ENCODE peak calls at places on chromosomes 1 and 21, in four cellular contexts. O is left ventricle myocardium inferior, A is heart left ventricle, P is stomach. F is an unnamed sample.

GRCh38 chr1:9230869-9231533 is 3.6 kb upstream of the H6PD start:
- DNase-seq in O (no peak), A (no peak), P (no peak), F (no peak)

GRCh38 chr1:155005076-155005971 is 2.7 kb downstream of the ZBTB7B start:
- DNase-seq in O (peak; percentile 81), A (peak; percentile 83), P (peak; percentile 87), F (no peak)

GRCh38 chr1:175388286-175388685 is 195.7 kb upstream of the KIAA0040 start:
- DNase-seq in O (no peak), A (no peak), P (no peak), F (no peak)

GRCh38 chr1:36910281-36910725 is 124.0 kb downstream of the GRIK3 start:
- DNase-seq in O (no peak), A (no peak), P (no peak), F (peak; percentile 25)

GRCh38 chr1:41950820-41951219 is 32.1 kb upstream of the HIVEP3 start:
- DNase-seq in O (no peak), A (no peak), P (no peak), F (no peak)

GRCh38 chr1:228887101-228887500 is 151.8 kb downstream of the RHOU start:
- DNase-seq in O (no peak), A (no peak), P (no peak), F (no peak)

GRCh38 chr1:223135176-223135575 is 7.9 kb downstream of the TLR5 start:
- DNase-seq in O (peak; percentile 30), A (no peak), P (no peak), F (no peak)

GRCh38 chr1:55484173-55484572 is 269.0 kb upstream of the USP24 start:
- DNase-seq in O (no peak), A (no peak), P (no peak), F (no peak)

GRCh38 chr1:213619026-213619425 is 368.7 kb upstream of the PROX1 start:
- DNase-seq in O (no peak), A (no peak), P (no peak), F (no peak)

GRCh38 chr1:27403931-27404330 is 11.5 kb downstream of the GPR3 start:
- DNase-seq in O (no peak), A (no peak), P (no peak), F (no peak)

GRCh38 chr1:16026723-16027484 is 5.1 kb downstream of the CLCNKA start:
- DNase-seq in O (no peak), A (no peak), P (peak; percentile 37), F (peak; percentile 69)

GRCh38 chr1:112927462-112927971 is 28.5 kb downstream of the SLC16A1 start:
- DNase-seq in O (no peak), A (no peak), P (no peak), F (no peak)

GRCh38 chr1:87867631-87868030 is 539.0 kb downstream of the LMO4 start:
- DNase-seq in O (no peak), A (no peak), P (no peak), F (no peak)

GRCh38 chr1:25170439-25170838 is 61.9 kb downstream of the SYF2 start:
- DNase-seq in O (no peak), A (no peak), P (no peak), F (no peak)

GRCh38 chr1:160127865-160128523 is 12.4 kb downstream of the ATP1A2 start:
- DNase-seq in O (no peak), A (no peak), P (no peak), F (no peak)

GRCh38 chr1:232553809-232554208 is 76.1 kb downstream of the SIPA1L2 start:
- DNase-seq in O (no peak), A (no peak), P (no peak), F (no peak)

GRCh38 chr1:25683177-25683576 is 66.6 kb downstream of the MAN1C1 start:
- DNase-seq in O (no peak), A (no peak), P (no peak), F (no peak)

GRCh38 chr1:214566158-214567104 is 15.0 kb upstream of the PTPN14 start:
- DNase-seq in O (no peak), A (no peak), P (no peak), F (no peak)

GRCh38 chr1:24558455-24558854 is 2.6 kb downstream of the NCMAP start:
- DNase-seq in O (no peak), A (no peak), P (no peak), F (no peak)

GRCh38 chr1:16148329-16149092 is 7.4 kb downstream of the EPHA2 start:
- DNase-seq in O (no peak), A (no peak), P (no peak), F (no peak)

GRCh38 chr1:31943546-31944184 is 5.5 kb upstream of the PTP4A2 start:
- DNase-seq in O (no peak), A (no peak), P (no peak), F (no peak)

GRCh38 chr1:237884237-237884636 is 6.5 kb downstream of the ZP4 start:
- DNase-seq in O (no peak), A (no peak), P (no peak), F (no peak)

GRCh38 chr1:215119719-215120118 is 37.2 kb downstream of the KCNK2 start:
- DNase-seq in O (no peak), A (no peak), P (no peak), F (no peak)

GRCh38 chr1:50783286-50783685 is 176.8 kb downstream of the FAF1 start:
- DNase-seq in O (no peak), A (no peak), P (no peak), F (no peak)

GRCh38 chr1:203771901-203772301 is 6.9 kb downstream of the LAX1 start:
- DNase-seq in O (no peak), A (no peak), P (no peak), F (no peak)

GRCh38 chr1:183149273-183149672 is 36.8 kb upstream of the LAMC2 start:
- DNase-seq in O (no peak), A (no peak), P (no peak), F (no peak)

GRCh38 chr1:180151508-180151907 is 3.2 kb upstream of the QSOX1 start:
- DNase-seq in O (no peak), A (no peak), P (no peak), F (no peak)

GRCh38 chr1:178388398-178389161 is 108.2 kb downstream of the CLEC20A start:
- DNase-seq in O (no peak), A (no peak), P (no peak), F (no peak)

GRCh38 chr1:23108918-23109533 is 59.6 kb downstream of the LUZP1 start:
- DNase-seq in O (no peak), A (no peak), P (no peak), F (no peak)

GRCh38 chr1:66132324-66132723 is 339.6 kb downstream of the PDE4B start:
- DNase-seq in O (no peak), A (no peak), P (no peak), F (no peak)

GRCh38 chr21:21230672-21231071 is 232.5 kb downstream of the NCAM2 start:
- DNase-seq in O (no peak), A (no peak), P (no peak), F (no peak)

GRCh38 chr1:97069312-97069711 is 347.7 kb downstream of the PTBP2 start:
- DNase-seq in O (no peak), A (no peak), P (no peak), F (no peak)

GRCh38 chr1:44707112-44707881 is 23.7 kb downstream of the RNU5D-1 start:
- DNase-seq in O (no peak), A (no peak), P (no peak), F (no peak)

GRCh38 chr1:176884286-176884685 is 280.2 kb downstream of the ASTN1 start:
- DNase-seq in O (no peak), A (no peak), P (no peak), F (no peak)
- TF ChIP-seq CTCF in O (no peak), A (no peak), P (no peak), F (no peak)

GRCh38 chr1:110153407-110153950 is 3.2 kb downstream of the SLC6A17 start:
- DNase-seq in O (no peak), A (no peak), P (no peak), F (no peak)

GRCh38 chr1:110152133-110152785 is 2.0 kb downstream of the SLC6A17 start:
- DNase-seq in O (no peak), A (no peak), P (no peak), F (no peak)

GRCh38 chr1:110148961-110149360 is 1.3 kb upstream of the SLC6A17 start:
- DNase-seq in O (no peak), A (no peak), P (no peak), F (no peak)

GRCh38 chr1:110150330-110151174 is at the start of gene SLC6A17:
- DNase-seq in O (no peak), A (no peak), P (no peak), F (peak; percentile 81)

DNA sequence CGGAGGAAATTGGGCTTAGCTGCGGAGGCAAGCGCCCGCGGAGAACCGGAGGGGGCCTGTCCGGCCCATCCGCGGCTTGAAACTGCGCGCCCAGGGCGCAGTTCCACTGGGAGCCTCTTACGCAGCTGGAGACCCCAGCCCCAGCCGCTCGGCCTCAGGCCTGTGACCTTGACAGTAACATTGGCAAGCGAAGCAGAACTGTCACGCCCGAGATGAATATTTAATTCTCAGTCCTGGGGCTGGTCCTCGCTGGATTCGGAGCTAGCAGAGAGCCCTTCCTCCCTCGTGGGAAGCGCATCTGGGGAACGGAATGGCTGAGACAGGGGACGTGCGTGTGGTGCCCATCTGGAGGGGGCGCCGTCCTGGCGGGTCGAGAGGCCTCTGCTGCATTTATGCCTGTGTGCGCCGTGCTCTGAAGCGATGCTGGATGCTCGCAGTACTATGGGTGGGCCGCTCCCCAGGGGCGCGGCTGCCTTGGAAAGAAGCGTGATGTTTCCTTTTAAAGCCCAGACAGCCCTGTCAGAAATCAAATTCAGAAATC is 951 bp downstream of the SLC6A17 start:
- DNase-seq in O (no peak), A (no peak), P (no peak), F (no peak)
- H3K27me3 ChIP-seq in O (peaks cover 100% of the 10 kb centered on the region), A (peaks cover 80% of the 10 kb centered on the region), P (peaks cover 14% of the 10 kb centered on the region), F (peaks cover 52% of the 10 kb centered on the region)

DNA sequence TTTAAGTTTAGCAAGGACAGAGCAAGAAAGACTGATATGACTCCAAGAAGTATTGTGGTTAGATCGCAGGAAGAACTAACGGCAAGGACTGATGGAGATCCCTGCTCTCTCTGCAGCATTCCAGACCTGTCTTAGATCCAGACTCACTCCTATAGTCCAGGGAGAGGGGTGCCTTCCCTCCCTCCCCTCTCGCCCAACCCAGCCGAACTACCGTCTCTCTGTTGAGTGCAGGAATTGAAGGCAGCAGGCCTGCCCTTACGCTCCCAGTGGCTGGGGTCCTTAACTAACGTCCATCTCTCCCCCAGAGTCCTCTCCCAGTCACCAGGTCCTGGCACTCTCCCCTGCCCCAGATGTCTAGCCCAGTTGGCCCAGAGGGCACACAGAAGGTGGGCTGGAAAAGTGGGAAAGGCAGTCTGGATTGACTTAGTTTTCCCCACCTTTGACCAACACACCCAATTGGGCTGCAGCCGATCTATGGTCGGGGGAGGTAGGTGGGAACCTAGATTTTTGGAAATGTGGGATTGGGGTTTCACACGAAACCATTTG is 1.1 kb downstream of the CRABP2 start:
- DNase-seq in O (no peak), A (peak; percentile 7), P (no peak), F (no peak)
- H3K4me1 ChIP-seq in O (peaks cover 30% of the 10 kb centered on the region), A (peaks cover 32% of the 10 kb centered on the region), P (peaks cover 36% of the 10 kb centered on the region), F (peaks cover 44% of the 10 kb centered on the region)

DNA sequence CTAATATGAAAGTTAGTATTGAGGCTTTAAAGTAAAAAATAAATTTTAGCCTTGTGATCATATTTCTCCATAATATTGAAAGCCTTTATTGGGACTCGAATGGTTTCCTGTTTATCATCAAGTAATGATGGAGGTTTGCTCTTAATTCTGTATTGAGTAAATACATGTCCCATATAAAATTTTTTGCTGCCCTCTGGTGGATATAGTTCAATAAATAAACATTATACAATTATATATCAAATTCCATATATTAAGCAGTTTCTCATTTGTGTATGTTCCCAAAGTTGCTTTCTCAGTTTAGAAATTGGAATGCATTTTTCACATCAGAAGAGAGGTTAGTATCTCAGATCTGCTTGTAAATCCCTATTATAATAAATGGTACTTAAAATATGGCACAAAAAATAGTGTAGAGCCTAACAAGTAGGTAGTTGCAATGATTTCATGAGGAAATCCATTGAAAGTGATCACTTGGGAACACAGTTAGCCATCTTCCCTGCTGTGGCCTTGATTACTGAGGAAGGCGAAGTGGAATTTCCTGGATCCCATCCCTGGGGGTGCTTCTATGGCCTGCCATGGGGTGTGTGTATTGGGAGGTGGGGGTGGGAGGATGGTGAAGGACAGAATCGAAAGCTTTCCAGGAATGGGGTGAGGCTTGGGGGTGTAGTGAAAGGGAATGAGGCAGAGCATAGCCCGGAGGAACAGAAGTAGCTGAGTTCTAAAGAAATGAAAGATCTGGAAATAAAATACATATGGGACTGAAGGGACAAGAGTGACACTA is 84.1 kb upstream of the C21orf91 start:
- DNase-seq in O (no peak), A (no peak), P (no peak), F (no peak)
- TF ChIP-seq CTCF in O (peak; percentile 42), A (peak; percentile 54), P (no peak), F (no peak)